ENCODE peak calls at places on chromosomes 4 and X, in seven cellular contexts. S is GM23248, V is MM.1S, A is HCT116, L is GM23338, R is hepatocyte, K is neural progenitor cell. Q is an unnamed sample.

GRCh38 chr4:6733358-6734164 is 17.6 kb downstream of the BLOC1S4 start:
- DNase-seq in A (no peak), S (no peak), L (no peak), V (no peak), R (peak), K (no peak), Q (no peak)

GRCh38 chr4:37999000-37999745 is 39.0 kb downstream of the PTTG2 start:
- DNase-seq in A (no peak), V (peak), L (no peak), S (no peak), R (peak), K (no peak), Q (no peak)

GRCh38 chr4:74114234-74114633 is 15.2 kb upstream of the CXCL2 start:
- DNase-seq in K (no peak), R (no peak), V (no peak), L (no peak), S (peak), A (no peak), Q (peak)

GRCh38 chr4:118765399-118765798 is 70.5 kb downstream of the SEC24D start:
- DNase-seq in V (no peak), R (peak), S (peak), A (peak), L (no peak), K (no peak), Q (peak)

GRCh38 chr4:186297013-186297645 is 31.1 kb downstream of the F11 start:
- DNase-seq in R (peak), V (peak), L (peak), K (peak), S (peak), A (peak), Q (peak)

GRCh38 chrX:138885886-138886285 is 174.4 kb upstream of the FGF13 start:
- DNase-seq in S (peak), V (no peak), K (no peak), R (no peak), A (no peak), L (no peak), Q (peak)

GRCh38 chrX:106973433-106974149 is 26.4 kb downstream of the MORC4 start:
- DNase-seq in K (no peak), S (peak), A (no peak), V (no peak), R (no peak), L (no peak), Q (no peak)

GRCh38 chr4:59920414-59920813 is 1279.7 kb upstream of the ADGRL3 start:
- DNase-seq in S (no peak), A (no peak), V (peak), L (peak), R (no peak), K (peak), Q (no peak)

GRCh38 chr4:14652522-14652921 is 349.8 kb upstream of the CPEB2 start:
- DNase-seq in R (no peak), K (no peak), V (no peak), S (no peak), A (no peak), L (no peak), Q (no peak)

GRCh38 chr4:13635281-13635799 is 7.8 kb upstream of the BOD1L1 start:
- DNase-seq in S (peak), R (no peak), A (no peak), K (no peak), L (no peak), V (no peak), Q (no peak)

GRCh38 chrX:106139048-106139447 is 29.1 kb upstream of the PWWP3B start:
- DNase-seq in K (no peak), V (no peak), S (no peak), A (no peak), L (no peak), R (no peak), Q (no peak)

GRCh38 chrX:19540076-19540475 is 24.8 kb upstream of the MAP3K15 start:
- DNase-seq in L (no peak), V (no peak), R (no peak), K (no peak), S (no peak), A (no peak), Q (no peak)

GRCh38 chr4:186859420-186859819 is 135.8 kb upstream of the FAT1 start:
- DNase-seq in K (no peak), A (no peak), R (no peak), S (no peak), L (peak), V (no peak), Q (no peak)

GRCh38 chr4:139509727-139510410 is 46.1 kb downstream of the SETD7 start:
- DNase-seq in V (no peak), R (peak), A (no peak), S (peak), L (peak), K (peak), Q (no peak)

GRCh38 chr4:11525085-11525484 is 96.4 kb upstream of the HS3ST1 start:
- DNase-seq in A (no peak), S (no peak), L (no peak), K (no peak), R (no peak), V (no peak), Q (no peak)

GRCh38 chrX:151713859-151714258 is 2.0 kb upstream of the FATE1 start:
- DNase-seq in K (peak), S (peak), R (peak), V (peak), L (peak), A (peak), Q (peak)

GRCh38 chr4:145912391-145912790 is 26.2 kb downstream of the ZNF827 start:
- DNase-seq in R (no peak), L (no peak), A (no peak), V (no peak), K (no peak), S (peak), Q (no peak)

GRCh38 chr4:69684821-69685220 is 31.8 kb upstream of the UGT2A1 start:
- DNase-seq in A (no peak), L (no peak), V (no peak), K (no peak), R (no peak), S (no peak), Q (no peak)

GRCh38 chr4:40165931-40166330 is 30.9 kb upstream of the RHOH start:
- DNase-seq in R (no peak), S (no peak), L (no peak), V (no peak), A (no peak), K (no peak), Q (no peak)

GRCh38 chrX:10077425-10078188 is 79.2 kb upstream of the CLCN4 start:
- DNase-seq in V (no peak), K (no peak), S (peak), R (no peak), A (no peak), L (no peak), Q (peak)

GRCh38 chr4:70240192-70240591 is 2.2 kb upstream of the CSN3 start:
- DNase-seq in A (no peak), L (no peak), K (peak), R (peak), V (no peak), S (no peak), Q (no peak)

GRCh38 chr4:143186634-143187033 is 1.9 kb downstream of the USP38 start:
- DNase-seq in V (peak), S (peak), R (peak), K (peak), L (peak), A (no peak), Q (peak)

GRCh38 chr4:93478805-93479204 is 349.7 kb upstream of the ATOH1 start:
- DNase-seq in R (no peak), S (no peak), A (no peak), K (no peak), V (no peak), L (no peak), Q (peak)

GRCh38 chrX:33307954-33308353 is 96.6 kb upstream of the DMD start:
- DNase-seq in A (no peak), R (no peak), S (no peak), L (no peak), V (no peak), K (no peak), Q (peak)

GRCh38 chrX:13507893-13508292 is 61.5 kb upstream of the EGFL6 start:
- DNase-seq in S (no peak), A (no peak), R (no peak), L (no peak), V (no peak), K (no peak), Q (no peak)

GRCh38 chr4:38804654-38805295 is at the start of gene TLR1:
- DNase-seq in A (peak), K (peak), S (peak), V (peak), R (peak), L (peak), Q (peak)

GRCh38 chr4:122625156-122625555 is 4.3 kb upstream of the IL21 start:
- DNase-seq in A (no peak), S (peak), V (no peak), R (no peak), K (no peak), L (no peak), Q (peak)

GRCh38 chr4:169305651-169306050 is 34.9 kb upstream of the SH3RF1 start:
- DNase-seq in V (no peak), S (no peak), R (no peak), L (no peak), A (no peak), K (no peak), Q (no peak)

GRCh38 chrX:88990882-88991582 is 244.0 kb downstream of the CPXCR1 start:
- DNase-seq in R (no peak), V (no peak), A (no peak), L (no peak), K (peak), S (no peak), Q (no peak)

GRCh38 chrX:17697191-17697590 is 40.1 kb upstream of the SCML1 start:
- DNase-seq in V (peak), K (no peak), R (no peak), A (no peak), S (peak), L (no peak), Q (peak)

GRCh38 chrX:53318766-53319353 is 37.5 kb upstream of the IQSEC2 start:
- DNase-seq in A (no peak), K (no peak), S (no peak), L (peak), R (no peak), V (no peak), Q (no peak)

GRCh38 chr4:177064116-177064515 is 245.6 kb upstream of the NEIL3 start:
- DNase-seq in L (no peak), V (no peak), R (no peak), A (no peak), K (no peak), S (no peak), Q (no peak)

GRCh38 chrX:136779346-136779781 is 1.4 kb downstream of the ARHGEF6 start:
- DNase-seq in V (peak), L (no peak), S (peak), A (no peak), K (no peak), R (no peak), Q (no peak)

GRCh38 chr4:93828332-93828829 is at the start of gene ATOH1:
- DNase-seq in A (peak), K (peak), V (peak), S (peak), L (peak), R (peak), Q (no peak)

GRCh38 chr4:13700196-13701140 is 72.9 kb upstream of the BOD1L1 start:
- DNase-seq in L (no peak), A (no peak), V (no peak), K (no peak), S (peak), R (no peak), Q (peak)

GRCh38 chr4:39823193-39823592 is 125.3 kb downstream of the UBE2K start:
- DNase-seq in S (peak), R (no peak), K (no peak), L (peak), V (no peak), A (no peak), Q (no peak)

GRCh38 chr4:109811707-109812106 is 3.9 kb upstream of the GAR1 start:
- DNase-seq in R (no peak), S (no peak), A (no peak), V (no peak), L (no peak), K (no peak), Q (no peak)

GRCh38 chr4:109815151-109816081 is at the start of gene GAR1:
- DNase-seq in L (peak), S (peak), V (peak), K (peak), R (peak), A (peak), Q (peak)

GRCh38 chr4:109816894-109817293 is 1.3 kb downstream of the GAR1 start:
- DNase-seq in A (no peak), K (no peak), S (peak), V (no peak), R (no peak), L (no peak), Q (no peak)

GRCh38 chr4:109818268-109818667 is 2.7 kb downstream of the GAR1 start:
- DNase-seq in L (no peak), V (no peak), S (no peak), K (no peak), A (no peak), R (no peak), Q (no peak)

GRCh38 chr4:109816082-109816442 is 500 bp downstream of the GAR1 start:
- DNase-seq in S (peak), R (peak), V (peak), L (peak), A (no peak), K (peak), Q (no peak)
- TF ChIP-seq EZH2phosphoT487 in S (no peak), R (no peak), V (no peak), L (no peak), A (no peak), K (no peak), Q (no peak)

GRCh38 chr4:44448548-44449443 is at the start of gene KCTD8:
- DNase-seq in V (peak), L (peak), R (peak), A (no peak), K (peak), S (peak), Q (peak)

GRCh38 chr4:44446191-44446590 is 2.4 kb downstream of the KCTD8 start:
- DNase-seq in R (no peak), L (no peak), V (no peak), S (no peak), A (no peak), K (no peak), Q (no peak)

GRCh38 chr4:44446801-44447562 is 1.6 kb downstream of the KCTD8 start:
- DNase-seq in V (no peak), L (peak), R (peak), S (no peak), K (peak), A (no peak), Q (no peak)

DNA sequence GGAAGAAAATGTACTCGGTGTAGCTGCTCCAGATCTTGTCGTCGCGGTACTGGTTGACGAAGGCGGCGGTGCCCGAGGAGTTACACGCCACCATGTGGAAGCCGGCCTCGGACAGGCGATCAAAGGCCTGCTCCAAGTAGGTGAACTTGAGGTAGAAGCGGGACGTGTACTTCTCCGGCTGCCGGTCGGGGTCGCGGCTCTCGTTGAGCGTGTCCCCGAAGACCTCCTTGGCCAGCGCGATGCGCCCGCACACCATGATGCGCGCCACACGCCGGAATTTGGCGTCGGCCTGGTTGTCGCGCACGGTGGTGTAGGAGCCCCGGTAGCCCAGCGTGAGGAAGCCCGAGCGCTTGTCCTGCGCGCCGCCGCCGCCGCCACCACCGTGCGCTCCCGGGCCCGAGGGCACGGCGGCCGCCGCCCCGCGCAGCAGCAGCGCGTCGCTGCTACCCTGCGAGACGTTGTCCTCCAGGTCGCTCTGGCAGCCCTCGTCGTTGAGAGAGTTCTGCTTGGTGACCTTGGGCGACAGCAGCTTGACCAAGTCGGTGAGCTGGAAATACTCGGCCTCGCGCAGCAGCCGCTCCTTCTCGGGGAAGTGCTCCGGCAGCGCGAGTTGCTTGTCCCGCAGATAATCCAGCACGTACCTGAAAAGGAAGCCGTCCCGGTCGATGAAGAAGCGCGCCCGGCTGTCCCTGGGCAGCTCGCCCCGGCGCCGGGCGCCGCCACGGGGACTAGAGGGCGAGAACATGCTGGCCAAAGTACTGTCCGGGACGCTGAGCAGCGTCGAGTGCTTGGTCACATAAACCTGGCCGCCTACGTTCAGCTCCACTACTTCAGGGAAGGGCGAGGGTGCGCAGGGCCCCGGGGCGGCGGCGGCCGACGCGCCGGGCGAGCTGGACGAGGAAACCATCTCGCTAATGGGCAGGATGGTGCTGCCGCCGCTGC is 775 bp downstream of the KCTD8 start:
- DNase-seq in A (no peak), K (peak), V (peak), R (peak), S (peak), L (peak), Q (peak)
- TF ChIP-seq EZH2 in A (no peak), K (peak), V (no peak), R (peak), S (peak), L (no peak), Q (no peak)

DNA sequence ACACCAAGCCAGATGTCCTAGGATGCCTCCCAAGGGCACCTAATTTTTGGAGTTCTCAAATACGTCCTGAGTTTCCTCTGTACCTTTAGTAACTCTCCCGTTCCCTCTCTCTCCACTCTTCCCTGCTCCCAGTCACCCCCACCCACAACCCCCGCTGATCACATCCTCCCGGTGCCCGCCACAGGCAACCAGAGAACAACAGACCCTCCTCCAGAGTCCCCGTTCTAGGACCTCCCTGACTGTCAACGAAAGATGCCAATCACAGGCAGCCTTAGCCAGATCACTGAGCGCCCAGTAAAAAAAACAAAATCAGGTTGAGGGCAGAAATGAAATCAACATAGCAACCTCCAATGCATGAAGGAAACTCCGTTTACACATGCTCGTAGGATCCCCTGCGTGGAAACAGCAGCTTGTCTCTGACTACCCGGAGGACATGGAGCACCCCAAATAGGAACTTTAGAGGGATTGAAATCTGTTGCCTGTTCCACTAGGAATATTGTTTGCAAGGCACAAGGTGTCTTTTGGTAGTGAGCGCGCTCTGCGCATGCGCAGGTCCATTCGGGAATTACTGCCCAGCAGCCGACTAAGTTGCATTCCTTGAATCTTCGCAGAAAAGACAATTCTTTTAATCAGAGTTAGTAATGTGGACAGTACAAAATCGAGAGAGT is at the start of gene GABRB1:
- DNase-seq in R (peak), S (peak), A (no peak), L (peak), K (peak), V (peak), Q (no peak)
- TF ChIP-seq EZH2phosphoT487 in R (no peak), S (no peak), A (no peak), L (no peak), K (no peak), V (no peak), Q (no peak)

GRCh38 chrX:114584434-114584943 is 603 bp downstream of the HTR2C start:
- DNase-seq in L (peak), A (no peak), S (peak), K (peak), R (peak), V (no peak), Q (no peak)

GRCh38 chrX:114584983-114585842 is 1.3 kb downstream of the HTR2C start:
- DNase-seq in S (no peak), V (no peak), K (peak), A (no peak), L (peak), R (no peak), Q (no peak)

GRCh38 chrX:114582264-114582632 is 1.6 kb upstream of the HTR2C start:
- DNase-seq in A (no peak), S (no peak), R (no peak), L (no peak), K (peak), V (no peak), Q (no peak)

GRCh38 chrX:114582698-114583395 is 1.0 kb upstream of the HTR2C start:
- DNase-seq in V (no peak), A (no peak), K (peak), S (no peak), L (peak), R (no peak), Q (no peak)

GRCh38 chrX:114583646-114584433 is at the start of gene HTR2C:
- DNase-seq in S (no peak), R (no peak), K (peak), L (peak), A (no peak), V (no peak), Q (no peak)
- TF ChIP-seq EZH2 in S (no peak), R (no peak), K (peak), L (no peak), A (no peak), V (no peak), Q (no peak)

GRCh38 chr4:17962171-17962570 is 59.4 kb downstream of the LCORL start:
- DNase-seq in R (no peak), K (no peak), A (no peak), V (no peak), S (peak), L (no peak), Q (no peak)
- TF ChIP-seq EZH2phosphoT487 in R (no peak), K (no peak), A (no peak), V (no peak), S (no peak), L (no peak), Q (no peak)

DNA sequence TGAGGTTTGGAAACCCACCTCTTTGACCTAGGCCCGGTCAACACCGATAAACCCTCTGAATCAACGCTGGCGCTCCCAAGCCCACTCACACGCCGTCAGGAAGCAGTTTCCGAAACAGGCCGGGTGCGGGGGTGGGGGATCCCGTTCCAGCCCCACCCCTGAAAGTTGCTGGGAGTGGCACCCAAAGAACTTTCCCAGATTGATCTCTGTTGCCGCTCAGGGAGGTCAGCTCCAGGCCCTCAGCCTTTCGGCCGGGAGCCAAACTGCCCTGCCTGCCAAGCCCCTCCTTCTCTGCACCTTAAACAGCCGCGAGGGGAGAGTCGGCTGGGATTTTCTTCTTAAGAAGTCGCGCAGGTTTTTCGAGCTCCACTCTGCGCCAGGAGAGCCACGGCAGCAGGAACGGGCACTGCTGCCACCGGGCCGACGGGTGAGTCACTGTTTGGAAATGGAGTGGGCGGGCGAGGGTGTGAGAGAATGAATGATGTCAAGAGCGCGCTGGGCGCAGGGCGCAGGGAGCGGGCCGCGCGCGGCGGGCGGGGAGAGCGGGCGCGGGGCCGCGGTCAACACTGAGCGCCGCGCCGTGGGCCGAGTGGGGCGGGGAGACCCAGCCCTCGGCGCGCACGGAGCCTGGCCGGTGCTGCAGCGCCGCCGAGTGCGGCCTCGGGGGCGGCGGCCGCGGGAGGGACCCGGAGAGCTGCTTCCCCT is at the start of gene SGMS2:
- DNase-seq in V (peak), A (peak), R (peak), L (peak), S (peak), K (peak), Q (peak)
- TF ChIP-seq EZH2 in V (no peak), A (no peak), R (no peak), L (peak), S (no peak), K (no peak), Q (no peak)

Q was measured in PC-3.